ENCODE peak calls at places on chromosomes 11 and 22, in four cellular contexts. E is GM23338, S is mammary epithelial cell, B is left lung. P is an unnamed sample.

GRCh38 chr11:65651589-65652510 is 10.9 kb downstream of the RELA start:
- DNase-seq in E (peak), S (peak), B (peak), P (no peak)

GRCh38 chr11:111194789-111195188 is 50.7 kb upstream of the POU2AF2 start:
- DNase-seq in E (no peak), S (no peak), B (no peak), P (no peak)

GRCh38 chr22:30869996-30870395 is 98.6 kb downstream of the MORC2 start:
- DNase-seq in E (no peak), S (no peak), B (no peak), P (no peak)

GRCh38 chr11:16890442-16890841 is 123.8 kb downstream of the PLEKHA7 start:
- DNase-seq in E (no peak), S (no peak), B (no peak), P (no peak)

GRCh38 chr11:82775736-82776346 is 42.2 kb upstream of the FAM181B start:
- DNase-seq in E (peak), S (peak), B (no peak), P (peak)

GRCh38 chr11:59822989-59823566 is 12.5 kb upstream of the MRPL16 start:
- DNase-seq in E (peak), S (peak), B (no peak), P (peak)

GRCh38 chr22:50696799-50697561 is 24.4 kb downstream of the SHANK3 start:
- DNase-seq in E (peak), S (peak), B (peak), P (no peak)

GRCh38 chr11:115676768-115677167 is 172.6 kb upstream of the CADM1 start:
- DNase-seq in E (no peak), S (peak), B (no peak), P (peak)

GRCh38 chr11:82930229-82930628 is 28.7 kb downstream of the DDIAS start:
- DNase-seq in E (no peak), S (no peak), B (no peak), P (no peak)

GRCh38 chr11:120212259-120212888 is 1.5 kb downstream of the OAF start:
- DNase-seq in E (peak), S (no peak), B (no peak), P (no peak)

GRCh38 chr11:129364143-129364654 is 11.4 kb upstream of the BARX2 start:
- DNase-seq in E (peak), S (peak), B (peak), P (peak)

GRCh38 chr11:70525006-70525405 is 126.7 kb downstream of the CTTN start:
- DNase-seq in E (no peak), S (peak), B (no peak), P (no peak)

GRCh38 chr22:29747832-29748231 is 19.0 kb downstream of the ZMAT5 start:
- DNase-seq in E (no peak), S (no peak), B (no peak), P (no peak)

GRCh38 chr11:128901655-128902514 is 10.7 kb downstream of the KCNJ5 start:
- DNase-seq in E (peak), S (no peak), B (no peak), P (no peak)

GRCh38 chr11:12271826-12272366 is 105.5 kb upstream of the PARVA start:
- DNase-seq in E (no peak), S (no peak), B (peak), P (no peak)

GRCh38 chr11:14362613-14363012 is 3.6 kb upstream of the RRAS2 start:
- DNase-seq in E (no peak), S (no peak), B (no peak), P (no peak)

GRCh38 chr11:74081428-74081827 is 72.5 kb upstream of the UCP3 start:
- DNase-seq in E (no peak), S (no peak), B (no peak), P (no peak)

GRCh38 chr22:23282089-23282501 is 101.8 kb downstream of the BCR start:
- DNase-seq in E (no peak), S (peak), B (peak), P (peak)

GRCh38 chr22:29212738-29213137 is 7.0 kb downstream of the EMID1 start:
- DNase-seq in E (no peak), S (no peak), B (no peak), P (no peak)

GRCh38 chr22:27801197-27801615 is 350 bp downstream of the MN1 start:
- DNase-seq in E (peak), S (peak), B (no peak), P (no peak)

GRCh38 chr22:20488946-20489345 is 6.6 kb downstream of the KLHL22 start:
- DNase-seq in E (peak), S (no peak), B (no peak), P (no peak)

GRCh38 chr22:45516923-45517675 is 14.4 kb downstream of the FBLN1 start:
- DNase-seq in E (peak), S (peak), B (no peak), P (no peak)

GRCh38 chr22:37713761-37714160 is 16.9 kb downstream of the TRIOBP start:
- DNase-seq in E (no peak), S (no peak), B (no peak), P (no peak)
- H3K4me3 ChIP-seq in E (no peak), S (no peak), B (no peak), P (no peak)

DNA sequence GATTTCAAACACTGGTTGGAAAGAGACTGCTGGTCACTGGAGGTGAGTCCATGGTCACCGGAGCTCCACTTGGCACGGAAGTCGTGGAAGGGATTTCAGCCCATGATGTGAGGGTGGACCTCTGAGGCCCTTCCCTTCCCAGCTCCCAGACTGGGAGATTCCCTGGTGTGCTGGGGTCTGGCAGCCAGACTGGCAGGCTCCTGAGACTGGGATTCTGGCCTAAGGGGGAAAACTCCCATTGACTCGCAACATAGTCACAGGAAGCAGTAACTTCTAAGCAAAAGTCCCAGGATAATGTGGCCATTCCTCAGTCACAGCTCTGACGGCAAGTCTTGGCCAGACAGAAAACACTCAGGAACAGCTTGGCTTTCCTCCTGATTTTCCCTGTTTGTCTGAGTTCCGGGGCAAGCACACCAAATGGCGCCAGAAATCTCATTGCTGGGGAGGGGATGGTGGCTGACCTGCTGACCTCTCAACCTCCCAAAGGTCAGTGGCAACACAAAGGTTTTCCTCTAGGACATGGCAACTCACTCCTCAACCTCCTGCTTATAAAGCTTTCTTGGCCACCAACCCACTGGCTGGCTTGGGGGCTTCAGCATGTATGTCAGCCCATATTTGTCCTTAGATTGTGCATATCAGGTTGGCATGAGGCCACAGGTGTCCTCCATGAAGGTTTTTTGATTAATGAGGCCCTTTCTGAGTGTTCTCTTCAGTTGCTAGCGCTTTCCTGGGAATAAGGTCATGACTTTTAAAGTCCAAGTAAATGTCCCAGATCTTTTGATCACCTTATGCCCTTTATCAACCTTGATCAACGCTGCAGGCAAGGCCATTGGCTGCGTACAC is 99.5 kb downstream of the CCDC81 start:
- DNase-seq in E (no peak), S (peak), B (no peak), P (no peak)
- H3K27ac ChIP-seq in E (no peak), S (no peak), B (no peak), P (no peak)

DNA sequence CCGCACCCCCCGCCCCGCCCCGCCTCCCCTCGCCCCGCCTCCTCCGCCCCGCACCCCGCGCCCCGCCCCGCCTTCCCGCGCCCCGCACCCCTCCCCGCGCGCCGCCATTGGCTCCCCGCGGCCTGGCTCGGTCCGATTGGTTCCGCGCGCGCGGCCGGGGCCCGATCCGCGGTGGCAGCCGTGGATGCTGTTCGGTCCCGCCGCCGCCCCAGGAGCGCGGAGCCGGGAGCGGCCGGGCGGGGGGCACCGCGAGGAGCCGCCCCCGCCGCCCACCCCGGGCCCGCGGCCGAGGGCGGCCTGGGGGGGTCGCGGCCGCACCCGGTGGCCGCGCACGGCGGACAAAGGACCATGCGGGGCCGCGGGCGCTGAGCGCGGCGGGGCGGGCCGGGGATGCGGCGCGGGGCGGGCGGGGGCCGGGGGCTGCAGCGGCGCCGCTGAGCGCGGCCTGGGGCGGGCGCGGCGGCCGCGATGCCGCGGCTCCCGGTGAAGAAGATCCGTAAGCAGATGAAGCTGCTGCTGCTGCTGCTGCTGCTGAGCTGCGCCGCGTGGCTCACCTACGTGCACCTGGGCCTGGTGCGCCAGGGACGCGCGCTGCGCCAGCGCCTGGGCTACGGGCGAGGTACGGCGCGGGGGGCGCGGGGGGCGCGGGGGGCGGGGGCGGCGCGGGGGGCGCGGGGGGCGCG is at the start of gene B4GALNT4:
- DNase-seq in E (peak), S (no peak), B (no peak), P (no peak)
- H3K4me3 ChIP-seq in E (peak), S (peak), B (no peak), P (peak)

GRCh38 chr11:330307-330693 is 9.6 kb upstream of the IFITM3 start:
- DNase-seq in E (no peak), S (no peak), B (no peak), P (no peak)
- H3K27ac ChIP-seq in E (no peak), S (no peak), B (no peak), P (no peak)

GRCh38 chr22:46843691-46844297 is 81.3 kb downstream of the TBC1D22A start:
- DNase-seq in E (no peak), S (peak), B (no peak), P (no peak)

GRCh38 chr22:46844606-46845210 is 82.3 kb downstream of the TBC1D22A start:
- DNase-seq in E (no peak), S (no peak), B (no peak), P (no peak)

GRCh38 chr22:46846154-46846831 is 83.8 kb downstream of the TBC1D22A start:
- DNase-seq in E (no peak), S (peak), B (no peak), P (no peak)

GRCh38 chr22:46846832-46847355 is 84.4 kb downstream of the TBC1D22A start:
- DNase-seq in E (no peak), S (no peak), B (no peak), P (no peak)

GRCh38 chr22:46845281-46846153 is 83.1 kb downstream of the TBC1D22A start:
- DNase-seq in E (no peak), S (no peak), B (no peak), P (no peak)
- H3K4me3 ChIP-seq in E (no peak), S (no peak), B (no peak), P (peak)

DNA sequence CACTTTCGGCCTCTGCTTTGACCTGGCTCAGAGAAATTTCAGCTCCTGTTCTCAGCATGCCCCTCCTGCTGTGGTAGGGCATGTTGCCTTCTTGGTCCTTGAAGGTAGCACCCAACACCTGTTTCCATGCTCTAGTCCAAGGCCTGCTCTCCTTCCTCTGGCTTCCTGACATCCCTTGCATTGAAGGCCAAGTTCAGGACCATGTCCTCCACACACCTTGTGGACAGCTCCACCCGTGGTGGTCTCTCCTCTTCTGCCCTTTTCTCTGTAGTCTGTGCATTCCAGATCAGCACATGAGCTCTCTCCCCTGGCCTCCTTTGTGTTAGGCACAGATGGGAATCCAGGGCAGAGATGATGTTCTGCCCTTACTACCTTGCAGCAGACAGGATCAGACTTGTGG is 225.3 kb downstream of the ADAMTS15 start:
- DNase-seq in E (no peak), S (peak), B (no peak), P (no peak)
- H3K27ac ChIP-seq in E (no peak), S (no peak), B (no peak), P (no peak)

DNA sequence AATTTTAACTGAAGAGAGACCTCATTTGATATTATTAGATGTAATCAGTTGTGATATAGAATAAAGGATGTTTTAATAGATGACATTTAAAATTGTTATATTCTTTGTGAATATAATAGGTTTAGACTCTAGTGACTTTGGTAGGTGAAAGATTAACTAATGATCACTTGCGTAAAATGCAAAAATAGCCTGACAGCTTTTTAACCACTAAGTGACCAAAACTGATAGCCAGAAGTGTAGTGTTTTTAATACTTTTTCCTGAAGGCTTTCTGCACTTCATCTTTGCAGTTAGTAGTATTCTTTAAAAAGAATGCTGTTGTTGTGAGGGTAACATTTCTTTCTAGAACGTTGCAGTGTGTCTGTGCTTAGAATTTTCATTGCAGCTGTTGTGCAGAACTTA is 5.1 kb downstream of the CAPRIN1 start:
- DNase-seq in E (no peak), S (no peak), B (no peak), P (no peak)
- H3K4me3 ChIP-seq in E (peak), S (no peak), B (no peak), P (peak)

DNA sequence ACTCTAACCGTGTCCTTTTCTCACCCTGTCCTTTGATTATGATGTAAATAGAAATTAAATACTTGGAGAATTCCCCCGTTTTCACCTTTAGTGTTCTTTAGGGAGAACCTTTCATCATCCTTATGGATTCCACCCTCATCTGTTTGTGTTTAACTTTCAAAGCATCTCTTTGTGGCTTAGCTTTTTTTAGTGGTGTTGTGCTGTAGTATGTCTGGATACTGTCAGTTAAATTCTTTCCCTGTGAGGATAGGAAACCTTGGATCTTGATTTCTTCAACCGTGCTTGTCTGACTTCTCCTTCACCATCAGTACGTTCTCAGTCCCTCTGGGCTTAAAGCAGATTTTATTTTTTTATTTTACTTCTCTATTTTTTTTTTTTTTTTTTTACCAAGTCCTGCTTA is 48.6 kb downstream of the PPP6R3 start:
- DNase-seq in E (peak), S (no peak), B (no peak), P (no peak)
- H3K27ac ChIP-seq in E (peak), S (no peak), B (no peak), P (no peak)

GRCh38 chr22:37120569-37121340 is 11.2 kb upstream of the TMPRSS6 start:
- DNase-seq in E (no peak), S (no peak), B (no peak), P (no peak)

GRCh38 chr22:37122598-37123180 is 13.2 kb upstream of the TMPRSS6 start:
- DNase-seq in E (no peak), S (no peak), B (no peak), P (no peak)

GRCh38 chr22:37119872-37120271 is 10.4 kb upstream of the TMPRSS6 start:
- DNase-seq in E (no peak), S (no peak), B (no peak), P (no peak)

GRCh38 chr22:37123649-37124048 is 14.1 kb upstream of the TMPRSS6 start:
- DNase-seq in E (no peak), S (no peak), B (no peak), P (no peak)

GRCh38 chr22:37121887-37122591 is 12.5 kb upstream of the TMPRSS6 start:
- DNase-seq in E (peak), S (peak), B (peak), P (no peak)
- H3K4me3 ChIP-seq in E (no peak), S (no peak), B (no peak), P (no peak)

GRCh38 chr11:69096473-69096872 is 47.7 kb downstream of the TPCN2 start:
- DNase-seq in E (no peak), S (no peak), B (no peak), P (no peak)

GRCh38 chr11:69095300-69095699 is 46.6 kb downstream of the TPCN2 start:
- DNase-seq in E (no peak), S (no peak), B (no peak), P (no peak)

GRCh38 chr11:69099193-69099592 is 50.5 kb downstream of the TPCN2 start:
- DNase-seq in E (no peak), S (no peak), B (no peak), P (no peak)

GRCh38 chr11:69094915-69095290 is 46.2 kb downstream of the TPCN2 start:
- DNase-seq in E (no peak), S (no peak), B (no peak), P (no peak)

GRCh38 chr11:69097263-69097662 is 48.5 kb downstream of the TPCN2 start:
- DNase-seq in E (no peak), S (no peak), B (no peak), P (no peak)
- H3K27ac ChIP-seq in E (no peak), S (no peak), B (no peak), P (no peak)

P was measured in AG04450.